ENCODE peak calls at places on chromosomes 5 and 9, in seven cellular contexts. O is brain microvascular endothelial cell, Z is endothelial cell of umbilical vein, P is PC-3, J is cardiac muscle cell, F is tibial artery, N is mesenchymal stem cell. R is an unnamed sample.

GRCh38 chr9:94911211-94911610 is 184.7 kb downstream of the AOPEP start:
- DNase-seq in N (no peak), Z (no peak), O (no peak), J (no peak), P (no peak), F (no peak), R (no peak)

GRCh38 chr5:159049844-159050318 is 49.8 kb downstream of the EBF1 start:
- DNase-seq in J (peak), O (peak), P (peak), F (no peak), N (peak), Z (peak), R (no peak)

GRCh38 chr5:132499440-132500243 is 9.1 kb upstream of the IRF1 start:
- DNase-seq in F (peak), O (no peak), P (no peak), N (peak), J (no peak), Z (no peak), R (no peak)

GRCh38 chr5:105754056-105754455 is 1916.7 kb downstream of the EFNA5 start:
- DNase-seq in F (no peak), J (no peak), P (no peak), Z (no peak), O (no peak), N (no peak), R (no peak)

GRCh38 chr5:177372534-177372896 is 11.7 kb upstream of the SLC34A1 start:
- DNase-seq in Z (no peak), F (no peak), O (no peak), N (no peak), P (no peak), J (no peak), R (no peak)

GRCh38 chr5:169723103-169723831 is 86.2 kb downstream of the DOCK2 start:
- DNase-seq in F (no peak), N (no peak), P (no peak), J (no peak), Z (no peak), O (no peak), R (no peak)

GRCh38 chr5:54387659-54388232 is 67.8 kb upstream of the HSPB3 start:
- DNase-seq in P (no peak), J (peak), O (peak), F (no peak), Z (no peak), N (peak), R (no peak)

GRCh38 chr5:28165116-28165515 is 1126.7 kb upstream of the CDH9 start:
- DNase-seq in J (peak), O (peak), N (peak), Z (peak), P (peak), F (no peak), R (no peak)

GRCh38 chr5:144191998-144192397 is 21.3 kb downstream of the KCTD16 start:
- DNase-seq in N (peak), P (peak), O (peak), F (no peak), Z (peak), J (peak), R (no peak)

GRCh38 chr5:172852490-172853354 is 18.7 kb downstream of the ERGIC1 start:
- DNase-seq in Z (no peak), O (no peak), J (no peak), F (no peak), P (no peak), N (no peak), R (no peak)

GRCh38 chr5:98938459-98938858 is 9.7 kb upstream of the CHD1 start:
- DNase-seq in O (peak), F (no peak), Z (peak), J (peak), N (peak), P (peak), R (no peak)

GRCh38 chr5:142474426-142474825 is 149.6 kb upstream of the SPRY4 start:
- DNase-seq in O (peak), Z (no peak), P (peak), F (no peak), J (no peak), N (peak), R (no peak)

GRCh38 chr5:15992918-15993317 is 186.7 kb downstream of the MARCHF11 start:
- DNase-seq in O (peak), Z (peak), J (peak), P (peak), F (no peak), N (peak), R (no peak)

GRCh38 chr9:128554155-128554862 is 1.9 kb downstream of the SPTAN1 start:
- DNase-seq in N (peak), F (peak), P (peak), O (peak), J (peak), Z (peak), R (no peak)

GRCh38 chr9:81632599-81632998 is 56.7 kb downstream of the TLE1 start:
- DNase-seq in Z (peak), P (peak), N (peak), F (no peak), J (peak), O (peak), R (no peak)

GRCh38 chr5:178433273-178433775 is 156.9 kb downstream of the COL23A1 start:
- DNase-seq in N (no peak), P (no peak), F (no peak), J (no peak), O (no peak), Z (no peak), R (no peak)

GRCh38 chr5:81575924-81576323 is 175.0 kb downstream of the SSBP2 start:
- DNase-seq in O (no peak), J (no peak), F (no peak), Z (no peak), P (no peak), N (no peak), R (no peak)

GRCh38 chr9:120336021-120336752 is 243.8 kb downstream of the CDK5RAP2 start:
- DNase-seq in F (no peak), Z (no peak), J (no peak), N (no peak), P (no peak), O (no peak), R (no peak)

GRCh38 chr9:104247899-104248460 is 153.9 kb downstream of the SMC2 start:
- DNase-seq in N (no peak), P (no peak), Z (no peak), O (no peak), F (no peak), J (peak), R (no peak)

GRCh38 chr9:38227061-38227540 is 158.1 kb upstream of the SHB start:
- DNase-seq in F (no peak), O (peak), N (peak), P (peak), Z (peak), J (peak), R (peak)

GRCh38 chr9:134681061-134681661 is 39.6 kb downstream of the COL5A1 start:
- DNase-seq in Z (no peak), O (peak), N (peak), P (no peak), F (peak), J (no peak), R (peak)

GRCh38 chr5:58046371-58046770 is 413.5 kb downstream of the PLK2 start:
- DNase-seq in N (no peak), Z (peak), P (no peak), O (no peak), F (no peak), J (no peak), R (no peak)

GRCh38 chr5:43000198-43000840 is 39.8 kb downstream of the ANXA2R start:
- DNase-seq in J (peak), F (peak), N (peak), O (no peak), P (no peak), Z (no peak), R (no peak)

GRCh38 chr5:37598665-37599064 is 219.5 kb downstream of the WDR70 start:
- DNase-seq in J (no peak), P (no peak), N (no peak), O (no peak), Z (no peak), F (no peak), R (no peak)

GRCh38 chr9:84996049-84996448 is 326.5 kb downstream of the NTRK2 start:
- DNase-seq in Z (no peak), O (no peak), J (peak), F (no peak), P (peak), N (no peak), R (no peak)

GRCh38 chr9:87950296-87950695 is 24.0 kb downstream of the CDK20 start:
- DNase-seq in F (no peak), N (no peak), J (no peak), Z (no peak), P (peak), O (no peak), R (no peak)

GRCh38 chr5:167816354-167816753 is 475.1 kb upstream of the WWC1 start:
- DNase-seq in N (peak), P (no peak), Z (no peak), F (no peak), J (peak), O (no peak), R (no peak)

GRCh38 chr5:179250561-179251225 is 94.6 kb downstream of the ADAMTS2 start:
- DNase-seq in Z (no peak), O (no peak), F (peak), J (no peak), N (no peak), P (no peak), R (peak)

GRCh38 chr9:126719677-126720435 is 85.0 kb upstream of the ZBTB43 start:
- DNase-seq in P (peak), F (peak), J (peak), Z (peak), O (peak), N (peak), R (peak)

GRCh38 chr5:160229190-160229742 is at the start of gene FABP6:
- DNase-seq in J (no peak), Z (no peak), F (no peak), O (no peak), P (no peak), N (no peak), R (no peak)

GRCh38 chr9:133973111-133973790 is 18.9 kb downstream of the VAV2 start:
- DNase-seq in F (no peak), J (no peak), Z (no peak), P (no peak), O (no peak), N (no peak), R (peak)

GRCh38 chr9:99851028-99851822 is 29.5 kb downstream of the NR4A3 start:
- DNase-seq in Z (no peak), O (no peak), P (no peak), F (no peak), N (no peak), J (no peak), R (no peak)

GRCh38 chr5:32712463-32713395 is 1.6 kb downstream of the NPR3 start:
- DNase-seq in J (peak), F (no peak), N (peak), P (peak), O (no peak), Z (no peak), R (no peak)

GRCh38 chr9:89432986-89433530 is 64.9 kb downstream of the SEMA4D start:
- DNase-seq in N (no peak), O (no peak), F (no peak), P (no peak), Z (no peak), J (no peak), R (no peak)

GRCh38 chr5:130290219-130290618 is 386.0 kb downstream of the CHSY3 start:
- DNase-seq in J (no peak), P (peak), O (no peak), F (no peak), Z (no peak), N (no peak), R (no peak)

GRCh38 chr5:130289132-130290088 is 385.1 kb downstream of the CHSY3 start:
- DNase-seq in N (peak), P (peak), J (peak), O (no peak), Z (no peak), F (no peak), R (no peak)

DNA sequence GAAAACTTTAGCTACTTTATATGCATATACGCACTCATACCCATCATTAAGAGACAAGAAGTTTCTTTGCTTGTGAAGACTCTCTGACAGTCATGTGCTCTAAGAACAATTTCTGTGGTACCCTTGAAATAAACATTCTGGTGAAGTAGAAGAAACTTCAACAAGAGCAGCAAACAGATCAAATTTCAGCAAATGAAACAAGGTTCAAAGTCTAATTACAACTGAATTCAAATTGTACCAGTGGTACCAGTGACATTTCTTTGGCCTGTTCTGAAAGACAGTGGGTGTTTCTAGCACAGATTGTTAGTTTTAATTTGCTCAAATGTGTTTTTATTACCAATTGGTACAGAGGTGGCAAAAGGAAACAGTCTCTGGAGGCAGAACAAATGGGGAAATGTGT is 391.0 kb downstream of the CHSY3 start:
- DNase-seq in P (no peak), J (no peak), Z (no peak), O (no peak), F (no peak), N (peak), R (no peak)
- H3K27ac ChIP-seq in P (peak), J (no peak), Z (no peak), O (no peak), F (peak), N (no peak), R (no peak)

GRCh38 chr5:77970891-77971290 is 194.8 kb upstream of the TBCA start:
- DNase-seq in F (no peak), J (no peak), N (no peak), O (no peak), Z (no peak), P (no peak), R (no peak)

GRCh38 chr5:77974576-77974975 is 198.4 kb upstream of the TBCA start:
- DNase-seq in Z (no peak), O (no peak), F (no peak), J (no peak), N (no peak), P (no peak), R (no peak)

GRCh38 chr5:77971965-77972544 is 195.9 kb upstream of the TBCA start:
- DNase-seq in P (no peak), J (no peak), N (no peak), Z (peak), O (no peak), F (no peak), R (no peak)

GRCh38 chr5:77973253-77973609 is 197.1 kb upstream of the TBCA start:
- DNase-seq in J (no peak), F (no peak), N (no peak), Z (peak), P (no peak), O (no peak), R (no peak)

GRCh38 chr5:77972545-77973252 is 196.6 kb upstream of the TBCA start:
- DNase-seq in F (no peak), O (no peak), P (no peak), J (no peak), N (no peak), Z (no peak), R (no peak)
- H3K27ac ChIP-seq in F (no peak), O (no peak), P (no peak), J (no peak), N (no peak), Z (no peak), R (no peak)

GRCh38 chr9:15101046-15101445 is 190.8 kb upstream of the FREM1 start:
- DNase-seq in P (no peak), J (peak), F (no peak), Z (no peak), N (peak), O (no peak), R (no peak)
- H3K27ac ChIP-seq in P (no peak), J (no peak), F (no peak), Z (no peak), N (no peak), O (no peak), R (no peak)

GRCh38 chr9:2465516-2465915 is 156.1 kb upstream of the VLDLR start:
- DNase-seq in F (no peak), J (no peak), N (no peak), O (no peak), Z (no peak), P (no peak), R (no peak)
- H3K27ac ChIP-seq in F (no peak), J (peak), N (no peak), O (no peak), Z (no peak), P (no peak), R (no peak)